ENCODE peak calls at places on chromosome 12, in ten cellular contexts. W is B cell, L is choroid plexus epithelial cell, I is epithelial cell of esophagus, Z is right lobe of liver, U is body of pancreas, J is endothelial cell, V is AG10803, G is NB4, Y is progenitor cell of endocrine pancreas. C is an unnamed sample.
A peak's percentile ranks its signal among the peaks of the same experiment; 100 is the strongest.

GRCh38 chr12:112879191-112879705 is 27.5 kb upstream of the OAS1 start:
- DNase-seq in Y (no peak), U (no peak), Z (no peak), J (no peak), I (no peak), V (no peak), W (no peak), G (no peak), L (no peak), C (no peak)

GRCh38 chr12:112973712-112974305 is 4.5 kb upstream of the OAS2 start:
- DNase-seq in G (peak; percentile 16), J (no peak), W (no peak), I (no peak), Z (no peak), V (peak; percentile 6), L (no peak), Y (no peak), U (no peak), C (no peak)

GRCh38 chr12:64427988-64428387 is 23.8 kb downstream of the XPOT start:
- DNase-seq in I (no peak), Y (no peak), J (no peak), L (no peak), U (no peak), W (no peak), V (no peak), Z (no peak), G (no peak), C (no peak)

GRCh38 chr12:67509987-67510386 is 138.6 kb upstream of the DYRK2 start:
- DNase-seq in J (no peak), I (no peak), L (peak; percentile 78), Y (no peak), V (no peak), Z (no peak), W (no peak), U (no peak), G (no peak), C (no peak)

GRCh38 chr12:95051241-95051640 is 22.2 kb downstream of the NR2C1 start:
- DNase-seq in G (no peak), Z (no peak), Y (no peak), L (peak; percentile 25), J (no peak), I (no peak), U (no peak), W (no peak), V (no peak), C (no peak)

GRCh38 chr12:111664961-111665865 is 20.5 kb downstream of the BRAP start:
- DNase-seq in Z (no peak), L (peak; percentile 56), I (peak; percentile 25), Y (no peak), V (no peak), U (no peak), W (no peak), J (no peak), G (no peak), C (no peak)

GRCh38 chr12:131282292-131283080 is 328.8 kb downstream of the ADGRD1 start:
- DNase-seq in G (no peak), L (no peak), J (no peak), Z (no peak), U (no peak), I (no peak), Y (no peak), W (no peak), V (no peak), C (peak; percentile 69)

GRCh38 chr12:108630481-108631207 is 3.0 kb downstream of the SELPLG start:
- DNase-seq in I (peak; percentile 93), U (no peak), J (no peak), V (peak; percentile 77), G (peak; percentile 92), Z (no peak), L (peak; percentile 44), W (no peak), Y (no peak), C (no peak)

GRCh38 chr12:105729372-105729771 is 398.9 kb downstream of the C12orf75 start:
- DNase-seq in Y (no peak), L (no peak), V (no peak), W (no peak), G (no peak), Z (no peak), J (no peak), U (no peak), I (no peak), C (no peak)

GRCh38 chr12:21941522-21942376 is 523 bp upstream of the ABCC9 start:
- DNase-seq in Y (peak; percentile 40), V (peak; percentile 43), W (no peak), I (peak; percentile 0), J (peak; percentile 56), Z (peak; percentile 73), G (no peak), L (peak; percentile 40), U (peak; percentile 68), C (no peak)

GRCh38 chr12:102470964-102471363 is 9.4 kb downstream of the IGF1 start:
- DNase-seq in I (no peak), G (no peak), Y (no peak), Z (no peak), W (no peak), L (no peak), J (no peak), U (no peak), V (no peak), C (no peak)

GRCh38 chr12:110680032-110680431 is 8.9 kb downstream of the HVCN1 start:
- DNase-seq in U (no peak), V (no peak), Y (no peak), G (no peak), Z (no peak), I (peak; percentile 49), L (no peak), J (no peak), W (no peak), C (no peak)

GRCh38 chr12:18700254-18700653 is 37.6 kb downstream of the PLCZ1 start:
- DNase-seq in Y (no peak), V (peak; percentile 97), U (peak; percentile 13), J (no peak), I (no peak), W (no peak), Z (no peak), G (no peak), L (peak; percentile 64), C (no peak)

GRCh38 chr12:122079532-122080081 is 1.1 kb downstream of the MLXIP start:
- DNase-seq in G (peak; percentile 77), Z (no peak), I (no peak), W (no peak), U (peak; percentile 42), L (no peak), J (no peak), Y (no peak), V (no peak), C (no peak)

GRCh38 chr12:122079038-122079531 is 529 bp downstream of the MLXIP start:
- DNase-seq in G (peak; percentile 74), U (peak; percentile 61), J (peak; percentile 26), W (no peak), I (peak; percentile 54), Y (no peak), V (no peak), Z (peak; percentile 74), L (no peak), C (no peak)

GRCh38 chr12:122078141-122079037 is at the start of gene MLXIP:
- DNase-seq in J (peak; percentile 90), I (peak; percentile 94), U (peak; percentile 95), G (peak; percentile 96), L (peak; percentile 94), V (peak; percentile 90), Y (peak; percentile 81), Z (peak; percentile 96), W (peak; percentile 99), C (peak; percentile 97)

GRCh38 chr12:122073815-122074214 is 4.7 kb upstream of the MLXIP start:
- DNase-seq in I (no peak), J (no peak), Z (no peak), G (no peak), V (no peak), W (no peak), U (no peak), L (no peak), Y (no peak), C (no peak)

GRCh38 chr12:122076743-122077495 is 1.6 kb upstream of the MLXIP start:
- DNase-seq in V (no peak), Z (no peak), I (no peak), U (no peak), Y (no peak), G (no peak), L (no peak), J (no peak), W (peak; percentile 70), C (no peak)
- TF ChIP-seq CTCF in V (no peak), Z (no peak), I (no peak), U (no peak), Y (no peak), G (no peak), L (no peak), J (no peak), W (no peak), C (no peak)

GRCh38 chr12:89504560-89505346 is 19.8 kb downstream of the GALNT4 start:
- DNase-seq in Z (no peak), L (peak; percentile 31), V (no peak), I (no peak), U (no peak), Y (no peak), J (no peak), G (no peak), W (no peak), C (no peak)
- TF ChIP-seq CTCF in Z (no peak), L (peak; percentile 31), V (peak; percentile 9), I (no peak), U (no peak), Y (no peak), J (no peak), G (no peak), W (no peak), C (peak; percentile 10)

GRCh38 chr12:90010089-90010488 is 301.5 kb upstream of the ATP2B1 start:
- DNase-seq in Z (no peak), Y (no peak), G (peak; percentile 7), J (no peak), V (no peak), L (peak; percentile 67), I (no peak), W (no peak), U (no peak), C (no peak)

GRCh38 chr12:90017316-90017715 is 308.7 kb upstream of the ATP2B1 start:
- DNase-seq in Y (no peak), J (no peak), V (peak; percentile 24), Z (no peak), I (no peak), G (no peak), U (no peak), L (no peak), W (no peak), C (no peak)

GRCh38 chr12:90015228-90015627 is 306.6 kb upstream of the ATP2B1 start:
- DNase-seq in G (no peak), Z (no peak), I (peak; percentile 55), U (no peak), W (no peak), J (no peak), V (peak; percentile 61), L (no peak), Y (no peak), C (no peak)

GRCh38 chr12:90008277-90008676 is 299.6 kb upstream of the ATP2B1 start:
- DNase-seq in J (no peak), V (no peak), U (no peak), I (no peak), Y (no peak), Z (no peak), G (no peak), L (no peak), W (no peak), C (no peak)

GRCh38 chr12:90013409-90013808 is 304.8 kb upstream of the ATP2B1 start:
- DNase-seq in Y (no peak), Z (no peak), U (no peak), W (peak; percentile 19), J (no peak), L (peak; percentile 39), G (peak; percentile 45), V (no peak), I (no peak), C (no peak)
- TF ChIP-seq CTCF in Y (no peak), Z (no peak), U (no peak), W (peak; percentile 60), J (no peak), L (peak; percentile 51), G (peak; percentile 37), V (peak; percentile 34), I (peak; percentile 19), C (peak; percentile 13)

GRCh38 chr12:71900091-71900490 is 38.6 kb upstream of the TPH2 start:
- DNase-seq in U (no peak), V (peak; percentile 18), Y (no peak), W (no peak), G (peak; percentile 3), J (no peak), L (peak; percentile 43), Z (no peak), I (peak; percentile 46), C (no peak)
- TF ChIP-seq CTCF in U (peak; percentile 12), V (peak; percentile 39), Y (peak; percentile 11), W (no peak), G (no peak), J (peak; percentile 28), L (peak; percentile 47), Z (peak; percentile 14), I (peak; percentile 20), C (peak; percentile 36)